ENCODE peak calls at places on chromosomes 5 and 9, in six cellular contexts. D is GM23248, V is H9, G is left ventricle myocardium inferior, Z is brain microvascular endothelial cell, E is dermis blood vessel endothelial cell. K is an unnamed sample.

GRCh38 chr9:123568691-123569342 is 212.8 kb downstream of the CRB2 start:
- DNase-seq in G (peak), D (peak), Z (no peak), V (no peak), E (peak), K (peak)

GRCh38 chr5:16976625-16977008 is 40.5 kb upstream of the MYO10 start:
- DNase-seq in G (no peak), D (no peak), V (no peak), Z (no peak), E (no peak), K (no peak)

GRCh38 chr9:134669556-134669955 is 28.0 kb downstream of the COL5A1 start:
- DNase-seq in V (no peak), G (peak), D (no peak), Z (no peak), E (no peak), K (no peak)

GRCh38 chr9:134930404-134930803 is 12.7 kb upstream of the FCN1 start:
- DNase-seq in V (no peak), G (no peak), D (no peak), E (no peak), Z (no peak), K (no peak)

GRCh38 chr5:138770291-138770690 is 17.1 kb downstream of the CTNNA1 start:
- DNase-seq in G (no peak), V (no peak), Z (no peak), E (peak), D (no peak), K (no peak)

GRCh38 chr9:74496819-74497749 is at the start of gene RORB:
- DNase-seq in V (peak), D (peak), E (peak), G (peak), Z (no peak), K (peak)

GRCh38 chr9:110650991-110651411 is 17.6 kb upstream of the MUSK start:
- DNase-seq in E (peak), D (peak), Z (peak), G (no peak), V (no peak), K (peak)

GRCh38 chr5:139064613-139065012 is 133.6 kb downstream of the SIL1 start:
- DNase-seq in E (peak), Z (no peak), D (peak), G (no peak), V (no peak), K (no peak)

GRCh38 chr9:110131499-110131898 is 76.5 kb downstream of the C9orf152 start:
- DNase-seq in E (peak), Z (no peak), V (no peak), D (no peak), G (no peak), K (no peak)

GRCh38 chr9:25677301-25678146 is 720 bp downstream of the TUSC1 start:
- DNase-seq in E (peak), Z (peak), V (peak), G (peak), D (peak), K (peak)

GRCh38 chr9:106644661-106645060 is 218.3 kb upstream of the ZNF462 start:
- DNase-seq in V (no peak), D (no peak), E (no peak), G (no peak), Z (no peak), K (no peak)

GRCh38 chr9:118268046-118268445 is 563.8 kb downstream of the TLR4 start:
- DNase-seq in V (no peak), E (no peak), D (no peak), Z (no peak), G (no peak), K (no peak)

GRCh38 chr5:179953934-179954833 is 46.5 kb upstream of the TBC1D9B start:
- DNase-seq in G (no peak), V (no peak), D (peak), E (no peak), Z (no peak), K (peak)

GRCh38 chr9:12908910-12909309 is 134.1 kb downstream of the LURAP1L start:
- DNase-seq in Z (no peak), G (no peak), D (no peak), E (no peak), V (no peak), K (no peak)

GRCh38 chr9:104784098-104784497 is 20.2 kb downstream of the NIPSNAP3B start:
- DNase-seq in E (no peak), V (no peak), Z (no peak), D (no peak), G (no peak), K (no peak)

GRCh38 chr5:178778919-178779318 is 48.5 kb upstream of the ZNF354A start:
- DNase-seq in D (no peak), V (no peak), G (no peak), E (no peak), Z (no peak), K (no peak)

GRCh38 chr9:124216474-124217176 is 41.1 kb upstream of the NEK6 start:
- DNase-seq in Z (no peak), E (peak), D (no peak), G (peak), V (no peak), K (no peak)

GRCh38 chr5:129496410-129496809 is 36.3 kb downstream of the ADAMTS19 start:
- DNase-seq in V (no peak), D (no peak), G (peak), E (no peak), Z (no peak), K (no peak)

GRCh38 chr5:178234753-178235599 is 2.4 kb upstream of the PHYKPL start:
- DNase-seq in D (peak), E (peak), V (peak), Z (peak), G (peak), K (no peak)

GRCh38 chr9:4980046-4980727 is 4.9 kb upstream of the JAK2 start:
- DNase-seq in G (no peak), Z (no peak), V (no peak), D (peak), E (no peak), K (peak)

GRCh38 chr5:10201223-10201868 is 48.3 kb downstream of the ATPSCKMT start:
- DNase-seq in E (peak), D (no peak), Z (no peak), V (peak), G (no peak), K (peak)